ENCODE peak calls at places on chromosomes 6 and 20, in eight cellular contexts. F is ureter, Y is BE2C, R is ascending aorta, G is fibroblast of pulmonary artery, X is HEK293T, Z is foreskin fibroblast, N is brain microvascular endothelial cell. S is an unnamed sample.

GRCh38 chr6:31952140-31952805 is 6.4 kb downstream of the CFB start:
- DNase-seq in Y (peak; percentile 68), F (peak; percentile 67), Z (peak; percentile 86), R (peak; percentile 82), N (peak; percentile 46), G (peak; percentile 78), X (peak; percentile 57), S (peak; percentile 83)

GRCh38 chr6:107545761-107546160 is 55.8 kb downstream of the SOBP start:
- DNase-seq in X (no peak), F (no peak), Z (peak; percentile 67), G (no peak), N (no peak), R (no peak), Y (no peak), S (no peak)

GRCh38 chr6:4364711-4365110 is 229.3 kb upstream of the ECI2 start:
- DNase-seq in N (no peak), Z (no peak), Y (no peak), X (no peak), F (no peak), R (no peak), G (no peak), S (no peak)

GRCh38 chr20:33653900-33654596 is 8.1 kb upstream of the C20orf144 start:
- DNase-seq in N (no peak), G (no peak), Y (no peak), R (no peak), X (no peak), F (no peak), Z (no peak), S (no peak)

GRCh38 chr6:111803384-111803783 is 69.9 kb downstream of the FYN start:
- DNase-seq in N (no peak), X (no peak), F (no peak), G (no peak), R (no peak), Z (no peak), Y (no peak), S (no peak)

GRCh38 chr20:48783533-48784272 is 44.1 kb downstream of the PREX1 start:
- DNase-seq in F (no peak), Z (peak; percentile 50), G (no peak), Y (no peak), N (peak; percentile 67), R (no peak), X (no peak), S (no peak)

GRCh38 chr6:79048611-79049010 is 29.4 kb downstream of the PHIP start:
- DNase-seq in G (peak; percentile 56), N (peak; percentile 48), R (no peak), X (peak; percentile 39), Z (peak; percentile 40), Y (peak; percentile 43), F (no peak), S (peak; percentile 42)

GRCh38 chr6:164911873-164912580 is 397.4 kb downstream of the C6orf118 start:
- DNase-seq in Z (no peak), R (no peak), Y (no peak), X (no peak), G (no peak), F (no peak), N (no peak), S (no peak)

GRCh38 chr20:34375977-34376430 is 12.9 kb downstream of the ITCH start:
- DNase-seq in N (no peak), R (no peak), Y (peak; percentile 37), X (no peak), G (no peak), Z (no peak), F (no peak), S (no peak)

S was measured in glutamatergic neuron.